ENCODE peak calls at places on chromosomes 12 and 14, in six cellular contexts. I, X, O, N, V and D are unnamed samples.

GRCh38 chr12:31570880-31571279 is 20.1 kb downstream of the DENND5B start:
- DNase-seq in I (no peak), X (no peak), O (no peak), N (peak; percentile 32), V (no peak), D (peak; percentile 58)

GRCh38 chr12:122079532-122080081 is 1.1 kb downstream of the MLXIP start:
- DNase-seq in I (peak; percentile 27), X (no peak), O (peak; percentile 73), N (no peak), V (peak; percentile 43), D (peak; percentile 36)

GRCh38 chr12:2382391-2383155 is 329.8 kb downstream of the CACNA1C start:
- DNase-seq in I (no peak), X (no peak), O (no peak), N (peak; percentile 51), V (no peak), D (no peak)

GRCh38 chr12:128817115-128818015 is 6.4 kb downstream of the SLC15A4 start:
- DNase-seq in I (no peak), X (peak; percentile 53), O (peak; percentile 86), N (peak; percentile 55), V (no peak), D (no peak)

GRCh38 chr12:62530596-62530995 is 64.0 kb downstream of the MON2 start:
- DNase-seq in I (no peak), X (no peak), O (no peak), N (peak; percentile 95), V (no peak), D (no peak)

GRCh38 chr14:98958048-98959031 is 313.7 kb downstream of the BCL11B start:
- DNase-seq in I (no peak), X (no peak), O (no peak), N (no peak), V (no peak), D (no peak)

GRCh38 chr12:12945591-12945990 is 6.4 kb downstream of the GPRC5D start:
- DNase-seq in I (no peak), X (no peak), O (no peak), N (no peak), V (no peak), D (no peak)

GRCh38 chr12:68113644-68114043 is 45.9 kb downstream of the IFNG start:
- DNase-seq in I (peak; percentile 24), X (no peak), O (no peak), N (no peak), V (no peak), D (no peak)

GRCh38 chr14:76955575-76956252 is 72.8 kb downstream of the IRF2BPL start:
- DNase-seq in I (peak; percentile 54), X (no peak), O (peak; percentile 79), N (peak; percentile 59), V (no peak), D (no peak)

GRCh38 chr14:49623387-49623786 is 2.8 kb downstream of the MGAT2 start:
- DNase-seq in I (no peak), X (no peak), O (no peak), N (no peak), V (no peak), D (peak; percentile 13)

GRCh38 chr12:107144990-107145389 is 51.6 kb upstream of the CRY1 start:
- DNase-seq in I (no peak), X (no peak), O (no peak), N (no peak), V (no peak), D (no peak)

GRCh38 chr12:89129471-89129870 is 222.8 kb downstream of the DUSP6 start:
- DNase-seq in I (no peak), X (no peak), O (no peak), N (no peak), V (no peak), D (no peak)

GRCh38 chr14:80584638-80585505 is 356.7 kb downstream of the CEP128 start:
- DNase-seq in I (no peak), X (no peak), O (no peak), N (peak; percentile 82), V (no peak), D (peak; percentile 49)

GRCh38 chr12:1579626-1580025 is 14.8 kb downstream of the FBXL14 start:
- DNase-seq in I (no peak), X (no peak), O (no peak), N (peak; percentile 78), V (no peak), D (no peak)

GRCh38 chr14:64732536-64733120 is 28.4 kb downstream of the PLEKHG3 start:
- DNase-seq in I (no peak), X (no peak), O (peak; percentile 43), N (no peak), V (no peak), D (no peak)

GRCh38 chr12:122847921-122848421 is 12.7 kb downstream of the HIP1R start:
- DNase-seq in I (no peak), X (no peak), O (peak; percentile 29), N (no peak), V (no peak), D (no peak)

GRCh38 chr14:55153951-55154350 is 24.9 kb downstream of the LGALS3 start:
- DNase-seq in I (no peak), X (no peak), O (no peak), N (no peak), V (no peak), D (no peak)

GRCh38 chr12:24922109-24922508 is 26.8 kb downstream of the BCAT1 start:
- DNase-seq in I (no peak), X (no peak), O (no peak), N (no peak), V (no peak), D (peak; percentile 56)

GRCh38 chr12:109723311-109723791 is 9.7 kb downstream of the FAM222A start:
- DNase-seq in I (no peak), X (peak; percentile 73), O (peak; percentile 87), N (no peak), V (peak; percentile 92), D (no peak)

GRCh38 chr12:122643207-122643805 is 59.9 kb downstream of the HCAR2 start:
- DNase-seq in I (no peak), X (no peak), O (no peak), N (no peak), V (no peak), D (no peak)

DNA sequence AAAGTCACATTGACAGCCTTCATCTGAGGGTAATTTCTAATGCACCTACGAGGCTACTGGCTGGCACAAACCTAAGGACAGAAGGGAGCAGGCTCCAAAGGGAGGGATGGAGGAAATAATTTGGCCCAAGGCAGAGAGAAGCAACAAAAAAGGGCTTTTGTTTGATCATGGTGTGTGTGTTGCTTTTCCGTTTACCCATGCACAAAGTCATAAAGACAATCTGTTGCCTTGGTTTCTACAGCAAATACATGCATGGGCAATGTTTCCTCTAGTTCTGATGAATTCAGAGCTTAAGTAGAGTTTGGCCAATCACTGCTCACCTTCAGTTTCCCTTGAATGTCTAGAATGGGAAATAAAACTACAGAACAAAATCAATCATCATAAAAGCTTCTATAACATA is 262.5 kb upstream of the CAND1 start:
- DNase-seq in I (no peak), X (no peak), O (no peak), N (no peak), V (no peak), D (no peak)
- H3K4me3 ChIP-seq in I (no peak overlapping the region), X (no peak overlapping the region), O (no peak overlapping the region), N (no peak overlapping the region), V (no peak overlapping the region), D (no peak overlapping the region)

DNA sequence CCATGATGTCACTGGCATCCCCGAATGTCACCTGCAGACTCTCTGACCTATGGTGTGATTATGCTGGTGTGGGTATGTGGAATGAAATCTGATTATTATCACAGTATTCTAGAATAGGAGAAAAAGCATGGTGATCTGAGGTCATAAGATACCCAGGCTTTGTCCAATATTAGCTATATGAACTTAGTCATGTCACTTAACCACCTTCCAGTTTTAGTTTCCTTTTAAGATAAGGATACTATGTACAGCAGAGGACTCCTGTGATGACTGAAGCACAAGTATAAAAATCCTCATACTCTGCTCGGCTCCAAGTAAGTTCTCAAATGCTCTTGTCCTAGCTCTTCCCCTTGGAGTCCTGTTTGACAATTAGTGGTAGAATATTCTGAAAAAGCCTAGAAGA is 2.8 kb downstream of the GNS start:
- DNase-seq in I (no peak), X (no peak), O (no peak), N (no peak), V (no peak), D (no peak)
- H3K4me1 ChIP-seq in I (peaks cover 24% of the 10 kb centered on the region), X (peaks cover 3% of the 10 kb centered on the region), O (peaks cover 6% of the 10 kb centered on the region), N (no peaks in the 10 kb centered on the region), V (no peaks in the 10 kb centered on the region), D (peaks cover 41% of the 10 kb centered on the region)

GRCh38 chr12:97134495-97134894 is 227.4 kb downstream of the NEDD1 start:
- DNase-seq in I (no peak), X (no peak), O (no peak), N (no peak), V (no peak), D (no peak)

GRCh38 chr12:97132270-97132669 is 225.2 kb downstream of the NEDD1 start:
- DNase-seq in I (no peak), X (no peak), O (no peak), N (no peak), V (no peak), D (no peak)

GRCh38 chr12:97127061-97127460 is 220.0 kb downstream of the NEDD1 start:
- DNase-seq in I (no peak), X (no peak), O (no peak), N (no peak), V (no peak), D (peak; percentile 37)

DNA sequence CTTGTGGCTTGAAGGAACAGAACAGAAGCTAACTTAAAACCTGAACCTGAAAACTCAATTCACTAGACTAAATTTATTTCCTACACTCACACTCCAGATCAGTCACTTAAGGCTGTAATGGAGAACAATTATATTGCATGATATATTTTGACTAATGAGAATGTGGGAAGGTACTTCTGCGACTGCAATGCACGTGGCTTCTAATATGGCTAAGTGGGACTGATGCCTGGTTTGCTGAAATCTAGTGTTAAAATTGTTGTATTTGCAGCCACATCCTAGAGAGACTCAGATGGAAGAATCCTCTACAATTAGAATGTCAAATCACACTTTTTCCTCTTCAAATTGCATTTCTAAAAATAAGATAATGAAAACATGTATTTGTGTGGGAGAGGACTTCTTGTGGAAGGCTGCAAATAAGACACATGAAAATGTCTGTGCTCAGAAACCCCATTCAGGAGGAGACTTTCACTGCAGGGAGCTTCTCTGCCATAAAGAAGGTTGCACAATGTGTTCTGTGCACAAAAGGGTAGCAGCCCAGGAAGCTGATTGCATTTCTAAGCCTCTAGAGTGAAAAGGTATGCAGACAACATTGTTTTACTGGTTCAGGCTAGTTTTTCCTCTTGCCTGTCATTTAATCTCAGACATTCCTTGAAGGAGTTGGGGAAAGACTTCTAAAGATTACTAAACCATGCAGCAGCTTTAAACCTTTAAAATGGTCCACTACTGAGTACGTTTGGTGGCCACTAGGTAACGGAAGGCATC is 224.3 kb downstream of the NEDD1 start:
- DNase-seq in I (no peak), X (no peak), O (no peak), N (no peak), V (no peak), D (no peak)
- H3K4me3 ChIP-seq in I (no peak overlapping the region), X (no peak overlapping the region), O (no peak overlapping the region), N (no peak overlapping the region), V (no peak overlapping the region), D (no peak overlapping the region)

DNA sequence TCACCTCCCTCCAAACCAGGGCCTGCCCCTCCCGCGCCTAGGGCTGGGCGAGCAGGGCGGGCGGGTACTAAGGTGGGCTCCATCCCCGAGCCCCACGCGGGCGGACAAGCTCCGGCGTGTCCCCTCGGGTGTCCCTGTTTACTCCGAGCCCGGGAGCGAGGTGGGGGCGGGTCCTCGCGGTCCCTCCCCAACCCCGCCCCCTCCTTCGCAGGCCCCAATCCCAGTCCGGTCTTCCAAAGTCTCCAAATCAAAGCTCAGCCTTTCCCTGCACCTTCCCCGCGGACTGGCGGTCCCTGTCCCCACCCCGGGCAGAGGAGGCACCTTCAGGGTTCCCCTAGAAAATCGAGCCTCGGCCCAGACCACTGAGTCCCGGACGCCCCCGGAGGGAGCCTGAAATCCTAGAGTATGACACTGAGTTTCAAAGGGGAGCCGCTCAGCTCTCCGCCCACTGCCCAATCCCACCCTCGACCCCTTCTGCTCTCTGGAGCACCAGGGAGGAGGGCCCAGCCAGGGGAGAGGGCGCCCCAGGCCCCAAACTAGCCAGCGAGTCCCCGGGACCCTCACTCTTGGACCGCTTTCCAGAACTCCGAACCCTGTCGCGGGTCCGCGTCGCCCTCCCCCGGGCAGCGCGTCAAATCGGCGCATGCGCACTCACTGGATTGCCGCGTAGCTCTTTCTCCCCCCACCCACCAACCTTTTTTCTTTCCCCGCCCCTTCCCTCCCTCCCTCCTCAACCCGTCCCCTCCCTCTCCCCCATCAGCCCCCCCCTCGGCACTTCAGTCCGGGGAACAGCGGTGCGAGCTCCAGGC is at the start of gene LRP1:
- DNase-seq in I (peak; percentile 75), X (peak; percentile 87), O (peak; percentile 90), N (peak; percentile 82), V (peak; percentile 91), D (peak; percentile 77)
- H3K4me1 ChIP-seq in I (peaks cover 13% of the 10 kb centered on the region), X (peaks cover 3% of the 10 kb centered on the region), O (peaks cover 16% of the 10 kb centered on the region), N (peaks cover 17% of the 10 kb centered on the region), V (peaks cover 7% of the 10 kb centered on the region), D (peaks cover 4% of the 10 kb centered on the region)